ENCODE peak calls at places on chromosomes 2 and 18, in seven cellular contexts. P is small intestine, Z is foreskin fibroblast, N is heart left ventricle, A is left ventricle myocardium inferior, I is activated T-cell treated with anti-CD3 and anti-CD28 coated beads for 1 hour, D is mucosa of gallbladder. O is an unnamed sample.

GRCh38 chr2:14866953-14867352 is 234.4 kb downstream of the LRATD1 start:
- DNase-seq in I (no peak), Z (no peak), P (peak; percentile 85), A (no peak), D (no peak), N (no peak), O (no peak)

GRCh38 chr18:58373486-58373885 is 255.4 kb downstream of the ALPK2 start:
- DNase-seq in D (no peak), A (no peak), Z (no peak), N (no peak), P (no peak), I (no peak), O (no peak)

GRCh38 chr2:42238644-42239288 is 69.6 kb downstream of the EML4 start:
- DNase-seq in Z (peak; percentile 32), P (peak; percentile 69), I (peak; percentile 7), A (peak; percentile 21), N (peak; percentile 29), D (peak; percentile 31), O (peak; percentile 16)

GRCh38 chr2:190407662-190408537 is at the start of gene MFSD6:
- DNase-seq in A (peak; percentile 63), N (peak; percentile 55), I (peak; percentile 41), Z (peak; percentile 57), D (peak; percentile 49), P (peak; percentile 72), O (peak; percentile 60)

GRCh38 chr2:159818940-159819339 is 20.9 kb upstream of the CD302 start:
- DNase-seq in I (no peak), D (no peak), A (no peak), P (no peak), Z (no peak), N (no peak), O (no peak)

GRCh38 chr2:193303464-193303863 is 1108.7 kb upstream of the TMEFF2 start:
- DNase-seq in P (no peak), A (no peak), N (no peak), Z (no peak), I (no peak), D (no peak), O (no peak)

GRCh38 chr2:12106440-12107080 is 360.1 kb downstream of the LPIN1 start:
- DNase-seq in P (no peak), I (no peak), A (peak; percentile 80), Z (peak; percentile 99), N (peak; percentile 89), D (no peak), O (no peak)

GRCh38 chr18:77129150-77129551 is 3.4 kb downstream of the MBP start:
- DNase-seq in I (no peak), Z (peak; percentile 93), P (peak; percentile 21), D (no peak), N (no peak), A (no peak), O (no peak)

GRCh38 chr2:44952143-44952805 is 10.8 kb downstream of the SIX3 start:
- DNase-seq in Z (peak; percentile 84), P (peak; percentile 30), D (no peak), A (no peak), I (no peak), N (no peak), O (peak; percentile 63)

GRCh38 chr2:39689876-39690275 is 24.2 kb downstream of the TMEM178A start:
- DNase-seq in P (no peak), A (no peak), D (no peak), N (no peak), I (no peak), Z (no peak), O (no peak)

GRCh38 chr2:209307161-209308001 is 116.5 kb upstream of the MAP2 start:
- DNase-seq in A (no peak), P (no peak), N (no peak), D (no peak), I (no peak), Z (no peak), O (no peak)

GRCh38 chr2:1759611-1759930 is 15.3 kb upstream of the PXDN start:
- DNase-seq in I (no peak), A (no peak), Z (no peak), P (no peak), D (no peak), N (no peak), O (no peak)

GRCh38 chr2:128734521-128735295 is 416.0 kb upstream of the HS6ST1 start:
- DNase-seq in I (no peak), Z (no peak), N (peak; percentile 65), P (no peak), D (no peak), A (no peak), O (no peak)

GRCh38 chr2:117470311-117471095 is 344.0 kb upstream of the DDX18 start:
- DNase-seq in P (peak; percentile 55), I (no peak), N (no peak), D (no peak), A (no peak), Z (no peak), O (peak; percentile 40)

GRCh38 chr2:232871418-232871834 is 1.4 kb downstream of the SNORC start:
- DNase-seq in N (no peak), P (no peak), I (no peak), A (no peak), Z (no peak), D (no peak), O (peak; percentile 43)

GRCh38 chr2:235026137-235026536 is 74.3 kb downstream of the SH3BP4 start:
- DNase-seq in D (peak; percentile 66), P (peak; percentile 76), I (no peak), N (no peak), A (no peak), Z (peak; percentile 86), O (no peak)

GRCh38 chr18:72612894-72613537 is 68.9 kb upstream of the CBLN2 start:
- DNase-seq in N (no peak), D (no peak), I (no peak), P (no peak), A (no peak), Z (no peak), O (no peak)

GRCh38 chr2:177165731-177166711 is 46.6 kb upstream of the HNRNPA3 start:
- DNase-seq in N (no peak), D (no peak), A (no peak), P (peak; percentile 86), Z (peak; percentile 59), I (no peak), O (peak; percentile 35)

GRCh38 chr2:17181051-17181450 is 337.2 kb downstream of the RAD51AP2 start:
- DNase-seq in D (no peak), Z (no peak), A (no peak), P (no peak), N (no peak), I (no peak), O (no peak)

GRCh38 chr18:50115095-50115494 is 79.9 kb downstream of the MYO5B start:
- DNase-seq in A (no peak), N (no peak), P (no peak), I (no peak), Z (no peak), D (no peak), O (no peak)

GRCh38 chr2:41966431-41966893 is 81.4 kb upstream of the PKDCC start:
- DNase-seq in N (peak; percentile 87), Z (peak; percentile 94), I (no peak), D (peak; percentile 86), P (no peak), A (peak; percentile 86), O (peak; percentile 85)

GRCh38 chr2:73255907-73256617 is 22.0 kb downstream of the CCT7 start:
- DNase-seq in D (no peak), N (no peak), A (no peak), P (no peak), Z (no peak), I (no peak), O (no peak)

GRCh38 chr2:200319587-200320337 is 13.3 kb downstream of the SPATS2L start:
- DNase-seq in P (peak; percentile 17), I (no peak), A (no peak), D (no peak), Z (peak; percentile 66), N (no peak), O (no peak)

GRCh38 chr2:98282109-98282508 is 64.1 kb upstream of the CNGA3 start:
- DNase-seq in I (no peak), Z (peak; percentile 6), A (no peak), P (no peak), D (no peak), N (no peak), O (no peak)

GRCh38 chr18:6509417-6510198 is 94.9 kb upstream of the L3MBTL4 start:
- DNase-seq in I (no peak), Z (peak; percentile 19), N (no peak), D (no peak), P (no peak), A (no peak), O (no peak)

GRCh38 chr18:8988262-8988871 is 114.1 kb upstream of the NDUFV2 start:
- DNase-seq in Z (peak; percentile 81), N (peak; percentile 43), D (peak; percentile 35), A (peak; percentile 32), I (peak; percentile 33), P (peak; percentile 44), O (peak; percentile 83)

GRCh38 chr2:3264010-3264744 is 113.4 kb downstream of the EIPR1 start:
- DNase-seq in N (no peak), D (peak; percentile 26), P (no peak), I (no peak), A (no peak), Z (no peak), O (no peak)

GRCh38 chr2:26086155-26086634 is 52.3 kb downstream of the RAB10 start:
- DNase-seq in P (no peak), N (no peak), I (no peak), Z (peak; percentile 34), A (no peak), D (no peak), O (no peak)

O was measured in Ammon's horn.